ENCODE peak calls at places on chromosome 5, in nine cellular contexts. V is A549, G is ovary, I is H1, K is transverse colon, H is tibial nerve, S is GM12878, L is suprapubic skin, N is stomach. D is an unnamed sample.
A peak's percentile ranks its signal among the peaks of the same experiment; 100 is the strongest.

GRCh38 chr5:123708074-123708806 is 196.3 kb downstream of the CSNK1G3 start:
- DNase-seq in V (peak; percentile 20), L (no peak), K (no peak), I (no peak), G (no peak), N (no peak), H (peak; percentile 64), S (no peak), D (no peak)

GRCh38 chr5:72860499-72860898 is 44.0 kb downstream of the TNPO1 start:
- DNase-seq in V (no peak), N (no peak), H (no peak), G (no peak), S (no peak), I (no peak), K (no peak), L (no peak), D (no peak)

GRCh38 chr5:39015743-39016586 is 58.2 kb downstream of the RICTOR start:
- DNase-seq in L (no peak), H (no peak), S (no peak), G (no peak), K (no peak), V (peak; percentile 40), N (no peak), I (no peak), D (no peak)

GRCh38 chr5:19866088-19866446 is 121.9 kb downstream of the CDH18 start:
- DNase-seq in G (no peak), V (no peak), H (no peak), S (no peak), N (no peak), I (no peak), K (no peak), L (no peak), D (no peak)

GRCh38 chr5:43802119-43802518 is 199.1 kb downstream of the NNT start:
- DNase-seq in V (no peak), H (no peak), S (no peak), L (no peak), N (no peak), G (no peak), K (no peak), I (no peak), D (no peak)

GRCh38 chr5:158691576-158691975 is 408.1 kb downstream of the EBF1 start:
- DNase-seq in G (no peak), H (no peak), N (no peak), V (no peak), I (no peak), K (no peak), S (no peak), L (no peak), D (no peak)

GRCh38 chr5:111984044-111984443 is 227.1 kb upstream of the NREP start:
- DNase-seq in K (no peak), H (no peak), S (no peak), N (no peak), V (peak; percentile 9), L (no peak), I (no peak), G (no peak), D (no peak)

GRCh38 chr5:68994645-68995044 is 99.2 kb upstream of the SLC30A5 start:
- DNase-seq in L (no peak), G (no peak), I (no peak), H (no peak), N (no peak), K (no peak), V (no peak), S (peak; percentile 23), D (no peak)

GRCh38 chr5:143372187-143372829 is 31.2 kb downstream of the NR3C1 start:
- DNase-seq in V (no peak), S (no peak), N (no peak), G (no peak), I (no peak), H (no peak), K (no peak), L (no peak), D (no peak)

GRCh38 chr5:134958755-134959154 is 9.0 kb upstream of the CATSPER3 start:
- DNase-seq in H (no peak), K (no peak), L (no peak), V (no peak), G (no peak), N (no peak), S (no peak), I (peak; percentile 46), D (no peak)

GRCh38 chr5:107456281-107456715 is 214.4 kb downstream of the EFNA5 start:
- DNase-seq in N (no peak), V (no peak), G (no peak), S (peak; percentile 79), L (no peak), H (no peak), I (no peak), K (no peak), D (no peak)

GRCh38 chr5:34459908-34460307 is 196.2 kb upstream of the RAI14 start:
- DNase-seq in N (no peak), K (no peak), L (no peak), G (no peak), S (no peak), H (no peak), I (no peak), V (no peak), D (no peak)
- H3K9me3 ChIP-seq in N (no peaks in the 10 kb centered on the region), K (no peaks in the 10 kb centered on the region), L (no peaks in the 10 kb centered on the region), G (no peaks in the 10 kb centered on the region), S (no peaks in the 10 kb centered on the region), H (peaks cover 5% of the 10 kb centered on the region), I (peaks cover 14% of the 10 kb centered on the region), V (no peaks in the 10 kb centered on the region), D (no peaks in the 10 kb centered on the region)

GRCh38 chr5:33807771-33808170 is 84.0 kb downstream of the ADAMTS12 start:
- DNase-seq in H (no peak), N (no peak), V (no peak), K (no peak), S (no peak), G (no peak), I (no peak), L (no peak), D (no peak)

GRCh38 chr5:33801292-33801691 is 90.5 kb downstream of the ADAMTS12 start:
- DNase-seq in K (no peak), N (no peak), V (no peak), H (no peak), S (no peak), I (no peak), G (no peak), L (no peak), D (no peak)

GRCh38 chr5:33810491-33811120 is 81.2 kb downstream of the ADAMTS12 start:
- DNase-seq in S (no peak), L (no peak), N (no peak), V (no peak), H (no peak), I (no peak), K (peak; percentile 7), G (peak; percentile 20), D (peak; percentile 84)

GRCh38 chr5:33808699-33809098 is 83.1 kb downstream of the ADAMTS12 start:
- DNase-seq in V (no peak), I (no peak), N (no peak), G (no peak), H (no peak), S (no peak), L (no peak), K (no peak), D (no peak)

DNA sequence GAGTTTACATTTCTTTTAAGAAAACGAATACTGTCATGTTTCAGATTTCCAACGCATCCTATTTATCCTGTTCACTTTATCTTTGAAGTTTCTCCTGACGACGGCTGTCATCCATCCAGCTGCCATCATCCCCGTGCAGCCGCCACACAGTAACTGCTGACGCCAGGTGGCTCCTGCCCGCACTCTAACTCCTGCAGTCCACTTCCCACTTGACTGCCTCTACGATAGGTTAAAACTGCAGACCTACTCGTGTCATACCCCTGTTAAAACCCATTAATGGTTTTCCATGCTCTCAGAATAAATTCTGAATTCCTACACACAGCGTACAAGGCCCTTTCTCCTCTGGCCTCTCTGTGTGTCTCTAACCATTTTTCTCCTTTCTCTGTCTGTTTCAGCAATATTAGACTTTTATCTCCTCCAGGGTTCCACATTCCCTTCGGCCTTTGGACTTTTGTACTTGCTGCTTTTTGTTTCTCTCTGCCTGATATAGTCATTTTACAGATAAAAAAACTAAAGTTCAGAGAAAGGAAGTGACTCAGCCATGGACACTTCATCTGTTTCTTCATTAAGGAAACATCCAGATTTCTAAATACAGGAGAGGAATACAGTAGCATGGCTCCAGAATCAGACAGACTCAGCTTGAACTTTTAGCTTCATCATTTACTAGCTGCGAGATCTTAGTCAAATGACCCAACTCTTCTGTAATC is 84.9 kb downstream of the ADAMTS12 start:
- DNase-seq in L (no peak), N (no peak), G (no peak), V (no peak), S (no peak), H (no peak), I (no peak), K (no peak), D (no peak)
- TF ChIP-seq EP300 in L (no peak), N (no peak), G (no peak), V (no peak), S (no peak), H (no peak), I (no peak), K (no peak), D (no peak)

GRCh38 chr5:12730354-12730753 is 826.1 kb upstream of the CTNND2 start:
- DNase-seq in K (no peak), L (no peak), G (no peak), N (no peak), V (no peak), H (no peak), S (no peak), I (no peak), D (no peak)
- H3K9me3 ChIP-seq in K (peaks cover 4% of the 10 kb centered on the region), L (peaks cover 4% of the 10 kb centered on the region), G (no peaks in the 10 kb centered on the region), N (no peaks in the 10 kb centered on the region), V (no peaks in the 10 kb centered on the region), H (no peaks in the 10 kb centered on the region), S (no peaks in the 10 kb centered on the region), I (peaks cover 11% of the 10 kb centered on the region), D (no peaks in the 10 kb centered on the region)

GRCh38 chr5:121503111-121503840 is 348.4 kb upstream of the FTMT start:
- DNase-seq in H (peak; percentile 52), V (peak; percentile 7), L (no peak), S (no peak), G (peak; percentile 20), I (peak; percentile 31), K (peak; percentile 7), N (peak; percentile 29), D (no peak)
- TF ChIP-seq EP300 in H (no peak), V (no peak), L (no peak), S (no peak), G (no peak), I (no peak), K (no peak), N (no peak), D (no peak)

D was measured in sigmoid colon.